ENCODE peak calls at places on chromosomes 5 and 9, in four cellular contexts. Q is AG04450, C is breast epithelium, R is epithelial cell of esophagus. J is an unnamed sample.

GRCh38 chr5:74127377-74128338 is 501.7 kb downstream of the ARHGEF28 start:
- DNase-seq in Q (no peak), C (no peak), R (peak), J (no peak)

GRCh38 chr5:111548992-111549649 is 36.8 kb upstream of the STARD4 start:
- DNase-seq in Q (no peak), C (no peak), R (no peak), J (no peak)

GRCh38 chr5:87579678-87580077 is 166.9 kb upstream of the CCNH start:
- DNase-seq in Q (no peak), C (no peak), R (no peak), J (no peak)

GRCh38 chr5:137611011-137611580 is 112.0 kb upstream of the SPOCK1 start:
- DNase-seq in Q (no peak), C (no peak), R (no peak), J (no peak)

GRCh38 chr5:95113489-95113888 is 171.4 kb downstream of the MCTP1 start:
- DNase-seq in Q (peak), C (no peak), R (peak), J (no peak)

GRCh38 chr9:135669616-135670285 is 6.6 kb downstream of the LCN9 start:
- DNase-seq in Q (no peak), C (no peak), R (no peak), J (no peak)

GRCh38 chr5:93407470-93407869 is 173.5 kb downstream of the NR2F1-AS1 start:
- DNase-seq in Q (no peak), C (no peak), R (no peak), J (no peak)

GRCh38 chr5:1446602-1447343 is 1.5 kb upstream of the SLC6A3 start:
- DNase-seq in Q (no peak), C (no peak), R (no peak), J (no peak)

GRCh38 chr5:175460560-175460959 is 16.6 kb upstream of the DRD1 start:
- DNase-seq in Q (no peak), C (no peak), R (no peak), J (no peak)

GRCh38 chr5:68406767-68407232 is 191.2 kb downstream of the PIK3R1 start:
- DNase-seq in Q (no peak), C (no peak), R (no peak), J (no peak)

GRCh38 chr9:111050819-111051218 is 12.5 kb upstream of the LPAR1 start:
- DNase-seq in Q (no peak), C (no peak), R (no peak), J (no peak)

GRCh38 chr5:154756203-154756870 is 1.2 kb downstream of the LARP1 start:
- DNase-seq in Q (no peak), C (peak), R (peak), J (peak)

GRCh38 chr5:40909723-40910122 is 426 bp downstream of the C7 start:
- DNase-seq in Q (no peak), C (no peak), R (no peak), J (no peak)

GRCh38 chr5:173926359-173926758 is 38.2 kb downstream of the CPEB4 start:
- DNase-seq in Q (no peak), C (no peak), R (peak), J (no peak)

GRCh38 chr9:4839470-4839912 is 46.7 kb downstream of the RCL1 start:
- DNase-seq in Q (no peak), C (no peak), R (no peak), J (no peak)

GRCh38 chr5:125042243-125042887 is 295.9 kb upstream of the ZNF608 start:
- DNase-seq in Q (no peak), C (no peak), R (no peak), J (no peak)

GRCh38 chr9:93300585-93301081 is 116.7 kb downstream of the WNK2 start:
- DNase-seq in Q (no peak), C (peak), R (no peak), J (no peak)

GRCh38 chr5:9265391-9266287 is 280.2 kb downstream of the SEMA5A start:
- DNase-seq in Q (peak), C (peak), R (peak), J (no peak)

GRCh38 chr5:79263-79662 is 12.7 kb upstream of the PLEKHG4B start:
- DNase-seq in Q (no peak), C (no peak), R (no peak), J (no peak)

GRCh38 chr5:12360218-12360617 is 456.0 kb upstream of the CTNND2 start:
- DNase-seq in Q (no peak), C (no peak), R (no peak), J (no peak)

GRCh38 chr9:37206121-37206620 is 85.8 kb downstream of the ZCCHC7 start:
- DNase-seq in Q (no peak), C (no peak), R (no peak), J (no peak)

GRCh38 chr9:37215456-37216229 is 95.3 kb downstream of the ZCCHC7 start:
- DNase-seq in Q (no peak), C (no peak), R (peak), J (no peak)

GRCh38 chr9:37212435-37212834 is 92.1 kb downstream of the ZCCHC7 start:
- DNase-seq in Q (no peak), C (no peak), R (no peak), J (no peak)

GRCh38 chr9:37210737-37211523 is 90.6 kb downstream of the ZCCHC7 start:
- DNase-seq in Q (no peak), C (no peak), R (no peak), J (no peak)

GRCh38 chr9:37209431-37210386 is 89.3 kb downstream of the ZCCHC7 start:
- DNase-seq in Q (no peak), C (no peak), R (peak), J (no peak)
- TF ChIP-seq CTCF in Q (peak), C (no peak), R (peak), J (no peak)

GRCh38 chr9:20611751-20612287 is 10.5 kb downstream of the MLLT3 start:
- DNase-seq in Q (no peak), C (no peak), R (peak), J (no peak)
- TF ChIP-seq CTCF in Q (peak), C (no peak), R (peak), J (peak)

GRCh38 chr9:104836235-104836634 is 72.3 kb downstream of the NIPSNAP3B start:
- DNase-seq in Q (no peak), C (no peak), R (peak), J (no peak)

GRCh38 chr9:104835163-104835562 is 71.2 kb downstream of the NIPSNAP3B start:
- DNase-seq in Q (no peak), C (no peak), R (no peak), J (no peak)

GRCh38 chr9:104833701-104834100 is 69.8 kb downstream of the NIPSNAP3B start:
- DNase-seq in Q (no peak), C (no peak), R (no peak), J (no peak)

GRCh38 chr9:104826911-104827310 is 63.0 kb downstream of the NIPSNAP3B start:
- DNase-seq in Q (no peak), C (no peak), R (no peak), J (no peak)

DNA sequence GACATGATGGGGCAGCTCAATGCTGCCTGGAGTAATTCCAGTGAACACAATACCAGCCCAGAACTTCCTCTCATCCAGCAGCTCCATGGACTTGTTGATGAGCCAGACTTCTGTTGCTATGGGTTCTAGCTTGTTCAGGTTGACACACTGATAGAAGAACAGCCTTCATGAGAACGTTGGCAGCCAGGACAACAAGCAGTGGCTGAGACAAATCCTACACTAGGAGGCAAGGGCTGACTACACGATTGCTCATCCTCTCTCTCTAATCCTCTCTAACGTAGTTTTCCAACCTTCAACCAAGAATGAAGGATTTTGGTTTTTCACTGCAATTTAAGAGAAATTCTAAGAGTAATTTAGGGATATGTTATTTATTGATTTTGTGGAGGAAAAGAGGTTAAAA is 67.8 kb downstream of the NIPSNAP3B start:
- DNase-seq in Q (no peak), C (no peak), R (peak), J (no peak)
- TF ChIP-seq CTCF in Q (peak), C (no peak), R (no peak), J (no peak)

GRCh38 chr5:131981516-131981915 is 29.9 kb downstream of the ACSL6 start:
- DNase-seq in Q (no peak), C (no peak), R (peak), J (no peak)

GRCh38 chr5:131983244-131983771 is 28.1 kb downstream of the ACSL6 start:
- DNase-seq in Q (no peak), C (no peak), R (no peak), J (no peak)

GRCh38 chr5:131977212-131977604 is 31.7 kb upstream of the MEIKIN start:
- DNase-seq in Q (no peak), C (no peak), R (no peak), J (no peak)

GRCh38 chr5:131979816-131980215 is 31.6 kb downstream of the ACSL6 start:
- DNase-seq in Q (no peak), C (no peak), R (no peak), J (no peak)

GRCh38 chr5:131980696-131981095 is 30.8 kb downstream of the ACSL6 start:
- DNase-seq in Q (no peak), C (no peak), R (no peak), J (no peak)
- TF ChIP-seq CTCF in Q (no peak), C (no peak), R (no peak), J (no peak)

DNA sequence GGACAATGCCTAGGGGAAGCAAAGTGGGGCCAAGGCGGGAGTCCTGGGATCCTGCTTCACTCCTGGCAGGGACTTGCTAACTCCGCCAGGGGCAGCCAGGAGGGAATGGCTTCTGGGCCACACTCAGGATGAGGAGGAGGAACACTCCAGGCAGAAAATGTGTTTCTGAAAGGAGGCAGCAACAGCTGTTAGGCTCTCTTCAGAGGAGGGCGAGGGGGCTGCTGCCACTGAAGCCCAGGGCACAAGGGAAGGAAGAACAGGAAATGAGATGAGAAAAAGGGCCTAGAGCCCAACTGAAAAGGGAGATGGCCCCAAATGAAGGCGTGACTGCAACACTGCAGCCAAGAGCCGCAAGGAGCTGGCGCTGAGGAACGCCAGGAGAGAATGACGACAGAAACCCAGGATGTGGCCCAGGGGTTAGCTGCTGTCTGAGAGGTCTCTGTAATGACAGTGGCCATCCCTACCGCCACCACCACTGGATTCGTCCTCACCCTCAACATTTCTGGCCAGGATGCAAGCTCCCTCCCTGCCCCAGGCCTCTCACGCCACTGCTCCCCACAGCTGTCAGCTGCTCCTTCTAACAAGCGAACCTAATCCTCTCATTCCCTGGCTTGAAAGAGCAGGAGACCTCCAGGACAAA is 15.8 kb downstream of the PSMB7 start:
- DNase-seq in Q (no peak), C (no peak), R (no peak), J (no peak)
- TF ChIP-seq CTCF in Q (peak), C (no peak), R (peak), J (no peak)

GRCh38 chr5:139648205-139649081 is at the start of gene CXXC5:
- DNase-seq in Q (peak), C (peak), R (peak), J (no peak)

GRCh38 chr5:139650689-139651501 is 2.7 kb downstream of the CXXC5 start:
- DNase-seq in Q (no peak), C (no peak), R (no peak), J (no peak)

GRCh38 chr5:139649082-139649991 is 1.2 kb downstream of the CXXC5 start:
- DNase-seq in Q (no peak), C (peak), R (no peak), J (no peak)

GRCh38 chr5:139651502-139651862 is 3.3 kb downstream of the CXXC5 start:
- DNase-seq in Q (no peak), C (no peak), R (no peak), J (no peak)

DNA sequence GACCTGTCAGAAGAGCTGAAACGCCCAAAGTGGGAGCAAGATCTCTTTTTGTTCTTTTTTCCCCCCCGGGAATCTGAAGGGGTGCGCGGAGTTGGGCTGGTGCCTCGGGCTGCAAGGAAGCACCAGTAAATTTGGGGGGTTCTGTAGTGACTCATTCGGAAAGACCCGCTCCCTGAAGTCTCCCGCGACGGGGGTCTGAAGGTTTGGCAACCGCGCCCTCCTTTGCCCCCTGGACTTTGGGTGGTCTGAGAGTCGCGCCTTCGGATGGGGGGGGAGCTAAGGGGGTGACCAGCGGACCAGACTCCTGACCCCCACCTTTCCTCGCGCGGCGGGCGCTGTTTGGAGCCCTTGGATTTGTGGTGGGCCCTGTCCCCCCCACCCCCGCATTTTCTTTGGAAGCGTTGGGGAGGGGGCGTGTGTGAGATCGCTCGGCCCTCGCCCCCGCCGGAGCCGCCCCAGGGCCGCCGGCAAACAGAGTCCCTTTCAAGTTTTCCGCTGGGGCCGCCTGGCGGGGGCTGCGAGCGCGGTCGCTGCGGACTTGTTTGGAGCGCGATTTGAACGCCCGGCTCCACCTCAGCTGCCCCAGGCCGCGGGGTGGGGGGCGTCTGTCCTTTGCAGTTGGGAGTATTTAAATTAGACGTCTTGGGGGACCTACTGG is 2.0 kb downstream of the CXXC5 start:
- DNase-seq in Q (no peak), C (no peak), R (no peak), J (no peak)
- TF ChIP-seq CTCF in Q (peak), C (peak), R (no peak), J (peak)